ENCODE peak calls at places on chromosomes 7 and 10, in nine cellular contexts. J is CD4-positive, alpha-beta T cell; Y is ovary; I is AG10803; F is mucosa of descending colon; A is BE2C; C is psoas muscle; N is tibial nerve; G is Peyer's patch. E is an unnamed sample.

GRCh38 chr7:2373646-2374045 is 19.0 kb downstream of the EIF3B start:
- DNase-seq in C (no peak), G (no peak), N (no peak), F (no peak), Y (no peak), A (no peak), I (no peak), J (no peak), E (no peak)

GRCh38 chr10:35643151-35643975 is 1.3 kb upstream of the FZD8 start:
- DNase-seq in I (peak), G (peak), N (peak), C (peak), A (peak), Y (peak), F (peak), J (no peak), E (peak)

GRCh38 chr10:70458329-70459060 is 17.0 kb upstream of the NODAL start:
- DNase-seq in G (peak), I (peak), F (peak), A (peak), C (peak), N (peak), J (no peak), Y (peak), E (peak)

GRCh38 chr10:70669015-70669414 is 3.3 kb upstream of the ADAMTS14 start:
- DNase-seq in F (no peak), C (no peak), I (no peak), Y (no peak), J (no peak), N (no peak), A (no peak), G (no peak), E (no peak)

GRCh38 chr10:49243139-49243538 is 54.9 kb upstream of the TMEM273 start:
- DNase-seq in I (no peak), J (no peak), Y (no peak), G (no peak), C (no peak), F (no peak), N (no peak), A (no peak), E (no peak)

GRCh38 chr10:61987951-61988379 is 86.5 kb downstream of the ARID5B start:
- DNase-seq in Y (no peak), I (no peak), A (no peak), F (no peak), J (no peak), C (no peak), N (no peak), G (no peak), E (no peak)

GRCh38 chr7:36602975-36603887 is 121.1 kb downstream of the AOAH start:
- DNase-seq in J (no peak), N (no peak), A (no peak), Y (no peak), G (no peak), C (no peak), I (no peak), F (no peak), E (no peak)

GRCh38 chr7:73721237-73721848 is 1.9 kb upstream of the STX1A start:
- DNase-seq in C (peak), G (no peak), N (no peak), I (no peak), F (peak), J (no peak), A (no peak), Y (no peak), E (no peak)

GRCh38 chr7:88243345-88243909 is 23.6 kb upstream of the SRI start:
- DNase-seq in J (no peak), N (no peak), G (no peak), Y (peak), I (peak), C (no peak), A (no peak), F (no peak), E (no peak)

GRCh38 chr7:137221467-137221866 is 122.1 kb downstream of the PTN start:
- DNase-seq in F (no peak), A (no peak), G (no peak), Y (no peak), N (no peak), J (no peak), I (no peak), C (no peak), E (no peak)

GRCh38 chr7:19522486-19522885 is 186.4 kb downstream of the POLR1F start:
- DNase-seq in G (no peak), F (no peak), N (no peak), J (no peak), Y (no peak), A (no peak), C (no peak), I (peak), E (no peak)

GRCh38 chr7:151742713-151743480 is 134.0 kb downstream of the PRKAG2 start:
- DNase-seq in J (no peak), Y (no peak), F (no peak), G (no peak), I (no peak), A (no peak), C (no peak), N (no peak), E (no peak)

GRCh38 chr7:134435161-134435920 is 23.6 kb downstream of the AKR1B1 start:
- DNase-seq in G (no peak), Y (no peak), J (no peak), I (peak), N (no peak), F (no peak), C (no peak), A (no peak), E (no peak)

GRCh38 chr10:124225029-124225467 is 131.7 kb upstream of the CHST15 start:
- DNase-seq in N (no peak), Y (no peak), A (no peak), I (no peak), J (no peak), C (no peak), F (no peak), G (no peak), E (no peak)

GRCh38 chr10:99530108-99531025 is 2.4 kb upstream of the NKX2-3 start:
- DNase-seq in Y (no peak), J (no peak), A (no peak), F (no peak), G (no peak), I (no peak), N (no peak), C (no peak), E (no peak)

GRCh38 chr7:31785081-31785480 is 98.1 kb downstream of the PPP1R17 start:
- DNase-seq in C (no peak), N (no peak), I (no peak), A (no peak), G (no peak), Y (no peak), J (no peak), F (no peak), E (no peak)

GRCh38 chr10:86060386-86061280 is 306.0 kb downstream of the GRID1 start:
- DNase-seq in J (no peak), I (no peak), C (no peak), N (no peak), F (no peak), Y (no peak), A (no peak), G (no peak), E (no peak)

GRCh38 chr7:56007167-56007652 is 42.8 kb downstream of the NIPSNAP2 start:
- DNase-seq in F (no peak), Y (no peak), I (no peak), C (no peak), A (no peak), G (no peak), J (no peak), N (no peak), E (no peak)

GRCh38 chr10:30510184-30510931 is 76.4 kb downstream of the MAP3K8 start:
- DNase-seq in J (no peak), N (no peak), C (peak), F (no peak), G (no peak), A (no peak), Y (no peak), I (peak), E (no peak)

GRCh38 chr10:73653701-73654100 is 2.1 kb downstream of the SYNPO2L start:
- DNase-seq in N (no peak), I (peak), J (no peak), A (no peak), F (no peak), C (peak), G (no peak), Y (no peak), E (no peak)

GRCh38 chr7:8724080-8724718 is 290.8 kb downstream of the NXPH1 start:
- DNase-seq in F (peak), G (no peak), J (no peak), C (no peak), I (no peak), A (peak), N (no peak), Y (no peak), E (no peak)

GRCh38 chr7:54813398-54813797 is 54.4 kb upstream of the SEC61G start:
- DNase-seq in C (peak), Y (no peak), F (no peak), A (no peak), N (peak), G (no peak), J (no peak), I (peak), E (no peak)

GRCh38 chr10:22959950-22960349 is 32.1 kb downstream of the ARMC3 start:
- DNase-seq in I (no peak), G (no peak), C (no peak), Y (no peak), J (no peak), N (no peak), F (no peak), A (no peak), E (no peak)

GRCh38 chr10:69467928-69468770 is 16.9 kb downstream of the TSPAN15 start:
- DNase-seq in I (no peak), G (no peak), N (no peak), Y (no peak), F (no peak), A (no peak), C (no peak), J (no peak), E (no peak)

GRCh38 chr7:110754649-110755048 is 336.3 kb upstream of the LRRN3 start:
- DNase-seq in I (no peak), Y (no peak), A (no peak), F (no peak), N (no peak), C (no peak), J (no peak), G (no peak), E (no peak)

GRCh38 chr7:25617219-25617618 is 388.9 kb upstream of the NPVF start:
- DNase-seq in C (no peak), Y (no peak), G (no peak), N (no peak), J (no peak), A (no peak), F (no peak), I (no peak), E (no peak)

GRCh38 chr7:4399121-4399520 is 283.0 kb upstream of the FOXK1 start:
- DNase-seq in J (no peak), Y (no peak), I (no peak), N (no peak), C (no peak), G (no peak), A (no peak), F (no peak), E (no peak)

GRCh38 chr10:92505044-92505443 is 68.8 kb downstream of the IDE start:
- DNase-seq in N (no peak), Y (no peak), I (no peak), G (no peak), A (no peak), J (no peak), F (no peak), C (no peak), E (no peak)

GRCh38 chr10:3532644-3533043 is 252.4 kb downstream of the KLF6 start:
- DNase-seq in F (no peak), J (no peak), A (no peak), C (no peak), N (no peak), Y (no peak), G (no peak), I (no peak), E (no peak)

GRCh38 chr10:126939706-126940105 is 34.5 kb downstream of the DOCK1 start:
- DNase-seq in A (no peak), I (no peak), N (no peak), G (no peak), F (no peak), C (no peak), J (no peak), Y (no peak), E (no peak)

GRCh38 chr10:132113206-132113605 is 47.5 kb downstream of the JAKMIP3 start:
- DNase-seq in G (no peak), I (no peak), N (no peak), Y (peak), F (no peak), C (no peak), J (no peak), A (no peak), E (no peak)

GRCh38 chr10:86658751-86659150 is 4.4 kb downstream of the OPN4 start:
- DNase-seq in N (no peak), Y (no peak), F (no peak), I (no peak), C (no peak), A (no peak), J (no peak), G (no peak), E (no peak)

GRCh38 chr7:111735661-111736323 is 173.5 kb upstream of the IMMP2L start:
- DNase-seq in G (peak), N (peak), Y (peak), I (peak), F (peak), C (no peak), J (peak), A (peak), E (no peak)

GRCh38 chr10:124878457-124878739 is 63.5 kb upstream of the ZRANB1 start:
- DNase-seq in N (no peak), F (no peak), J (no peak), C (no peak), A (no peak), G (no peak), Y (no peak), I (no peak), E (no peak)

GRCh38 chr7:1854521-1855395 is 184.7 kb downstream of the ELFN1 start:
- DNase-seq in C (peak), G (no peak), F (no peak), I (no peak), J (no peak), A (peak), Y (peak), N (no peak), E (no peak)

GRCh38 chr7:105268511-105269392 is 120.0 kb downstream of the SRPK2 start:
- DNase-seq in C (no peak), F (peak), N (no peak), Y (no peak), J (no peak), G (no peak), I (peak), A (peak), E (no peak)

GRCh38 chr10:132648072-132648855 is 110.7 kb downstream of the INPP5A start:
- DNase-seq in J (no peak), C (no peak), Y (no peak), G (no peak), A (no peak), N (no peak), I (no peak), F (no peak), E (no peak)

GRCh38 chr7:27576360-27576944 is 86.2 kb downstream of the HIBADH start:
- DNase-seq in C (no peak), I (peak), A (no peak), Y (no peak), N (no peak), F (peak), G (no peak), J (no peak), E (no peak)
- TF ChIP-seq CTCF in C (peak), I (peak), A (peak), Y (no peak), N (peak), F (peak), G (no peak), J (peak), E (peak)

DNA sequence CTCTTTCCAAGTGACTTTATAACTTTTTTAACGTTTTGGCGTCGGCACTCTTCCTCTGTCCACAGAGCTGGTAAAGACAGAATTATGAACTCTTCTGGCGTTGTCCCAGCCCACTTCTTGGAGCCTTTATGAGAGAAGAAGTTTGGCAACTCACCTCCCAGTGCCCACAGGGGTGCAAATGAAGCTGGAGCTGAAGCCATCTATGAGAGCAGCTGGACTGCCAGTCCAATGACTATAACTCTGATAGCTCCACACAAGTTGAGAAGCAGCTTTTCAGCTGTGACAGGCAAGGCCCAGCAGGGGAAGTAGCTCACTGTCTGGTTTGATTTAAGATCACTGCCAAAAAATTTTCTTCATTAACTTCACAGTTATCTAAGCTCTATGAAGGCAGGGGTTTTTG is 23.5 kb downstream of the FZD1 start:
- DNase-seq in F (no peak), I (no peak), A (no peak), G (no peak), Y (no peak), C (no peak), N (no peak), J (no peak), E (no peak)
- TF ChIP-seq CTCF in F (no peak), I (no peak), A (no peak), G (no peak), Y (no peak), C (no peak), N (no peak), J (no peak), E (no peak)

GRCh38 chr10:16518822-16519221 is 2.9 kb downstream of the C1QL3 start:
- DNase-seq in G (no peak), N (no peak), Y (no peak), A (no peak), C (no peak), J (no peak), F (no peak), I (no peak), E (no peak)

GRCh38 chr10:16519908-16520861 is 1.5 kb downstream of the C1QL3 start:
- DNase-seq in F (no peak), I (no peak), C (no peak), A (no peak), J (no peak), Y (no peak), G (no peak), N (no peak), E (no peak)

GRCh38 chr10:16521311-16522016 is at the start of gene C1QL3:
- DNase-seq in I (peak), A (no peak), F (peak), C (no peak), Y (no peak), J (no peak), G (no peak), N (no peak), E (no peak)

GRCh38 chr10:16519250-16519907 is 2.3 kb downstream of the C1QL3 start:
- DNase-seq in N (no peak), I (no peak), F (no peak), J (no peak), C (no peak), G (no peak), A (no peak), Y (no peak), E (no peak)

GRCh38 chr10:16520900-16521299 is 779 bp downstream of the C1QL3 start:
- DNase-seq in G (no peak), A (no peak), C (peak), Y (no peak), N (no peak), F (peak), I (peak), J (no peak), E (no peak)
- TF ChIP-seq CTCF in G (no peak), A (no peak), C (no peak), Y (no peak), N (no peak), F (no peak), I (peak), J (no peak), E (no peak)

GRCh38 chr10:128398999-128399398 is 272.8 kb upstream of the MKI67 start:
- DNase-seq in I (no peak), G (no peak), A (no peak), Y (no peak), N (no peak), J (no peak), F (no peak), C (no peak), E (no peak)
- TF ChIP-seq CTCF in I (no peak), G (no peak), A (no peak), Y (no peak), N (no peak), J (no peak), F (no peak), C (no peak), E (no peak)

GRCh38 chr10:114962441-114962840 is 24.4 kb downstream of the TRUB1 start:
- DNase-seq in C (no peak), J (no peak), Y (no peak), N (no peak), F (peak), I (no peak), G (no peak), A (no peak), E (no peak)
- TF ChIP-seq CTCF in C (no peak), J (no peak), Y (no peak), N (no peak), F (no peak), I (no peak), G (no peak), A (no peak), E (no peak)

GRCh38 chr7:118872568-118872967 is 648.1 kb downstream of the ANKRD7 start:
- DNase-seq in Y (no peak), I (no peak), F (no peak), A (no peak), J (no peak), G (no peak), N (no peak), C (no peak), E (no peak)

GRCh38 chr7:118867860-118868259 is 643.4 kb downstream of the ANKRD7 start:
- DNase-seq in A (no peak), Y (no peak), G (no peak), F (no peak), N (no peak), C (no peak), J (no peak), I (no peak), E (no peak)

DNA sequence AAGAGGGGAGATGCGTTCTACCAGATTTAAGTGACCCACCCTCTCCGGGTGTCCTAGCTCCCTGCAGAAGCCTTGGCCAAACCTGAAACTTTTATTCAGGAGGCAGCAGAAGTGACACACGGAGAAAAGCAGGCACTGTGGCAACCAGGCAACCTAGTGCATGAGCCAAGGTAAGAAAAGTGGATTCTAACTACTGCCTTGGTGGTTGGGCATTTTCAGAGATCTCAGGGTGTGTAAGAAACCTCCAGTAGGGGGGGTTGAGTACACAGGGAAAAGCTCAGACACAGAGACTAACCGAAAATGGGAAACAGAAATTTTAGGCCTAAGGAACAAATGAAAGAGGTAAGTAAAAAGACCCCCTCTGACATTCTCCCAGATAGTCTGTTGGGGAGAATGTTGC is 645.7 kb downstream of the ANKRD7 start:
- DNase-seq in C (no peak), I (no peak), N (no peak), A (no peak), Y (no peak), F (no peak), G (no peak), J (no peak), E (no peak)
- TF ChIP-seq CTCF in C (no peak), I (no peak), N (no peak), A (no peak), Y (no peak), F (no peak), G (no peak), J (no peak), E (no peak)

DNA sequence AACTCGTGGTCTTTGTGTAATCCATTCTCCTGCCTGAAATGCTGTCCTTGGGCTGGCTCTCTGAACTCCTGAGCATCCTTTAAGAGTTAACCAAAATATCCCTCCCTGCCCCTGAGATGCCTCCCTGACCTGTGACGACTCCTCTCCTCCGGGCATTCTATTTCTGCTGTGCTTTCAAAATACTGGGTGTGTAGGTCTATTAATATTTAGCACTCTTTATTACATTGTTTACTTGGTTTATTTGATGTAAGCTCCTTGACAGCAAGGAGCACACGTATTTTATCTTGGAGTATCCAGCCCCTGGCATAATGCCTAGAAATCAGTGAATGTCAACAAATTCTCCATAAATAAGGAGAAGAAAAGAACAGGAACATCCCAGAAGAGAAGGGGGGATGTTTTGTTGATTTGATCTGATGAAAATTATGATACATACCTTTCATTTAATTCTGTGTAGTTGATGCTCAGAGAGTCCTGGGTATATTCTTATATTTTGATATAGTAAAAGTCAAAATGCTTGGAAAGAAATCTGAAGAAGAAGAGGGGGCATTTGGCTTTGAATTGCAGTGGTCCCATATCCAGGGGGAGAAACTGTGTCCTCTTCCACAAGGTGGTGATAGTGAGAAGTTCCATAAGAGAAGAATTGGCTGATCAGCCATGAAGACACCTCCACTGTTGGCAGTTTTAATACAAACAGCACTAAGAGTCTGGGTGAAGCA is 107.7 kb upstream of the MPP7 start:
- DNase-seq in N (no peak), F (no peak), Y (no peak), I (no peak), A (no peak), C (no peak), G (no peak), J (no peak), E (no peak)
- TF ChIP-seq CTCF in N (no peak), F (no peak), Y (no peak), I (no peak), A (peak), C (no peak), G (no peak), J (no peak), E (no peak)

GRCh38 chr7:23230586-23231195 is 15.9 kb upstream of the GPNMB start:
- DNase-seq in C (no peak), J (no peak), G (no peak), A (no peak), Y (no peak), N (no peak), F (no peak), I (no peak), E (no peak)
- TF ChIP-seq CTCF in C (no peak), J (no peak), G (no peak), A (no peak), Y (no peak), N (no peak), F (no peak), I (no peak), E (no peak)